ENCODE peak calls at places on chromosomes 3 and 15, in four cellular contexts. Q is HepG2, V is K562, T is HCT116. X is an unnamed sample.

GRCh38 chr15:45657769-45658545 is 23.1 kb downstream of the SQOR start:
- DNase-seq in Q (no peak), V (no peak), T (no peak), X (no peak)

GRCh38 chr3:100650651-100651611 is 41.5 kb downstream of the ADGRG7 start:
- DNase-seq in T (no peak), Q (no peak), V (no peak), X (no peak)

GRCh38 chr15:92822216-92823144 is 77.6 kb upstream of the CHD2 start:
- DNase-seq in T (no peak), Q (no peak), V (no peak), X (no peak)

GRCh38 chr15:70100495-70101331 is 3.0 kb upstream of the TLE3 start:
- DNase-seq in T (peak; percentile 27), Q (peak; percentile 12), V (peak; percentile 55), X (no peak)

GRCh38 chr3:5006755-5007202 is 27.5 kb downstream of the BHLHE40 start:
- DNase-seq in Q (no peak), T (no peak), V (no peak), X (no peak)

GRCh38 chr3:15812183-15812582 is 14.4 kb upstream of the ANKRD28 start:
- DNase-seq in T (no peak), Q (no peak), V (no peak), X (no peak)

GRCh38 chr15:75801859-75802593 is 41.2 kb upstream of the UBE2Q2 start:
- DNase-seq in Q (peak; percentile 58), T (peak; percentile 64), V (peak; percentile 92), X (peak; percentile 56)

GRCh38 chr15:63198315-63198714 is 8.9 kb downstream of the RAB8B start:
- DNase-seq in T (no peak), V (no peak), Q (no peak), X (no peak)

GRCh38 chr3:159447841-159448240 is 540.8 kb upstream of the IL12A start:
- DNase-seq in T (no peak), Q (no peak), V (no peak), X (no peak)

GRCh38 chr3:10977864-10978510 is 14.6 kb upstream of the SLC6A1 start:
- DNase-seq in V (no peak), T (no peak), Q (no peak), X (no peak)

GRCh38 chr3:47384425-47384824 is 3.6 kb downstream of the PTPN23 start:
- DNase-seq in Q (no peak), V (no peak), T (no peak), X (no peak)

GRCh38 chr15:64749999-64750657 is 25.3 kb downstream of the RBPMS2 start:
- DNase-seq in T (no peak), V (peak; percentile 60), Q (no peak), X (no peak)

GRCh38 chr3:98980915-98981596 is 79.6 kb upstream of the DCBLD2 start:
- DNase-seq in V (no peak), T (peak; percentile 57), Q (no peak), X (no peak)

GRCh38 chr3:47057212-47057671 is 77.8 kb downstream of the NBEAL2 start:
- DNase-seq in Q (no peak), T (no peak), V (no peak), X (no peak)

GRCh38 chr3:66355394-66355793 is 134.6 kb downstream of the SLC25A26 start:
- DNase-seq in V (no peak), Q (no peak), T (no peak), X (no peak)

GRCh38 chr3:138972941-138973340 is 25.9 kb downstream of the FOXL2NB start:
- DNase-seq in Q (no peak), T (no peak), V (no peak), X (no peak)

GRCh38 chr3:15064299-15064834 is 748 bp downstream of the MRPS25 start:
- DNase-seq in T (no peak), V (peak; percentile 37), Q (no peak), X (no peak)

GRCh38 chr15:55246567-55246966 is 43.0 kb downstream of the RAB27A start:
- DNase-seq in Q (no peak), T (no peak), V (no peak), X (no peak)

GRCh38 chr3:99256788-99257187 is 355.3 kb upstream of the DCBLD2 start:
- DNase-seq in T (no peak), Q (no peak), V (no peak), X (no peak)

GRCh38 chr3:64039972-64040733 is 16.9 kb upstream of the PSMD6 start:
- DNase-seq in T (no peak), Q (no peak), V (no peak), X (no peak)

GRCh38 chr3:136937886-136938285 is 19.9 kb upstream of the IL20RB start:
- DNase-seq in T (no peak), V (no peak), Q (no peak), X (no peak)

GRCh38 chr3:1092771-1093170 is at the start of gene CNTN6:
- DNase-seq in Q (no peak), T (no peak), V (no peak), X (no peak)

GRCh38 chr3:61571516-61572336 is 10.4 kb downstream of the PTPRG start:
- DNase-seq in V (no peak), T (no peak), Q (no peak), X (no peak)

GRCh38 chr15:44087578-44088190 is 107.4 kb downstream of the FRMD5 start:
- DNase-seq in Q (no peak), V (no peak), T (peak; percentile 33), X (peak; percentile 80)

GRCh38 chr15:66359740-66360139 is 3.3 kb upstream of the TIPIN start:
- DNase-seq in T (peak; percentile 43), Q (peak; percentile 70), V (no peak), X (no peak)

GRCh38 chr15:39083213-39083612 is 497.7 kb upstream of the THBS1 start:
- DNase-seq in T (no peak), V (no peak), Q (no peak), X (no peak)

GRCh38 chr3:157026091-157026490 is 133.9 kb downstream of the CCNL1 start:
- DNase-seq in Q (no peak), T (no peak), V (no peak), X (no peak)

GRCh38 chr3:1469687-1470086 is 376.9 kb downstream of the CNTN6 start:
- DNase-seq in T (no peak), Q (no peak), V (no peak), X (no peak)

GRCh38 chr15:72086010-72086697 is 31.8 kb downstream of the MYO9A start:
- DNase-seq in T (no peak), V (no peak), Q (no peak), X (no peak)

GRCh38 chr15:89457086-89457485 is 39.3 kb downstream of the RHCG start:
- DNase-seq in Q (peak; percentile 12), V (peak; percentile 75), T (peak; percentile 64), X (no peak)
- H3K4me1 ChIP-seq in Q (peaks cover 74% of the 10 kb centered on the region), V (no peaks in the 10 kb centered on the region), T (peaks cover 5% of the 10 kb centered on the region), X (no peaks in the 10 kb centered on the region)

DNA sequence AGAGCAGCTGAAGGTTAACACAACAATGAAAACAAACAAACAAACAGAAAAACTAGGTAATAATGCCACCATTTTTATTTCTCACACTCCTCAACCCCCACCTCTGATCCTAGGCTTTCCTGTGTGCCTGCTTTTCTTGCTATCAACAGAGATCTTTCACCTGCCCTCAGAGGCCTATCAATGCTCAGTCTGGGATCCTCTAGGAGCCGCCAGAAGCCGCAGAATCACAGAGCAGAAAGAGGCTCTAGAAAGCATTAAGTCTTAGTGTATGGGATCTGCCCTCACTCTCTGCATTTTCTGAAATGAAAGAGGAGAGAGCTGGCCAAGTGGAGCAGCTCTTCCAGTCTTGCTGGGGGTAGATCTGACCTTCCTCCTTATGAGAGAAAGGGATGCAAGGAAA is 306.8 kb downstream of the TUSC7 start:
- DNase-seq in V (no peak), T (no peak), Q (no peak), X (no peak)
- TF ChIP-seq CTCF in V (no peak), T (no peak), Q (peak; percentile 6), X (peak; percentile 44)

DNA sequence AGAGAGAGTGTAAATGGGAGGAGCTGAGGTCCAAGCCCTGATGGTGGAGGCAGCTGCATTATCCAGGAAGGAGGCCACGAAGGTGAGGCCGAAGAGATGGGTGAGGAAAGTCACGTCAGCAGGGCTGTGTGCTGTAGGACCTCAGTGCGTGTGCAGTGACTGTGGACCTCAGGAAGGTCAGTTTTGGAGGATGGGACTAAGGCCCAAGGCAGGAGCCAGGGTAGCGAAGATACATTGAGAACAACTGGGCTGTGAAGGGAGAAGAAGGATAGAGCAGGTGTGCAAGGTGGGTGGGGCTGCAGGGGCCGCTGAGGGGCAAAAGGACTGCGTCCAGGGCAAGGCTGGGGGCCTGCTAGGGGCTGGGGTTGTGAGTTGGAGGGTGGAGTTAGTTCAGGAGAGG is 4.9 kb downstream of the KLHL40 start:
- DNase-seq in V (no peak), T (no peak), Q (no peak), X (no peak)
- TF ChIP-seq TCF7L2 in V (no peak), T (no peak), Q (no peak), X (no peak)

DNA sequence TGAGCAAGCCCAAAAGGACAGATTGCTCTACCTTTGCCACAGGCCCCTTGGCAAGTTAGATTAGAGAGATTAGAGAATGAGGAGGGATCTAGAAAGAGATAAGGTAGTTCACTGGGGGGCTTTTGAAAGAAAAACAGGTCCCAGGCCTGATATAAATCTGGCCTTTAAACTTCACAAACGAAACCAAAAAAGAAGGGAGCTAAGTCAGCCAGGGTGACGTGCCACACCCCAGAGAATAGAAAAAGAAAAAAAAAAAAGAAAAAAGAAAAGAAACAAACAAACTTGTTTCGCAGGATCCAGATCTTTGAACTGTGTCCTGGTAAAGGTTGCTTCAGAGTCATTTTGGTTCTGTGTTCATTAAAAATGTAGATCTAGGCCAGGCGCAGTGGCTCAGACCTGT is 3.6 kb downstream of the KAT2B start:
- DNase-seq in Q (no peak), T (no peak), V (no peak), X (no peak)
- H3K4me1 ChIP-seq in Q (peaks cover 27% of the 10 kb centered on the region), T (peaks cover 8% of the 10 kb centered on the region), V (peaks cover 26% of the 10 kb centered on the region), X (peaks cover 11% of the 10 kb centered on the region)

X was measured in Panc1.